ENCODE peak calls at places on chromosomes 7 and 10, in seven cellular contexts. T is IMR-90, U is H9, D is H1, W is neuronal stem cell, E is trophoblast cell, B is mesendoderm. G is an unnamed sample.
A peak's percentile ranks its signal among the peaks of the same experiment; 100 is the strongest.

GRCh38 chr10:129932996-129933395 is 31.1 kb downstream of the EBF3 start:
- DNase-seq in U (no peak), D (no peak), T (no peak), W (no peak), B (no peak), E (no peak), G (no peak)

GRCh38 chr10:61628199-61628874 is 34.4 kb upstream of the CABCOCO1 start:
- DNase-seq in D (no peak), U (no peak), T (peak; percentile 73), E (peak; percentile 94), B (no peak), W (no peak), G (peak; percentile 50)

GRCh38 chr10:131781076-131781475 is 119.7 kb upstream of the PPP2R2D start:
- DNase-seq in T (no peak), E (no peak), U (no peak), D (peak; percentile 19), W (no peak), B (no peak), G (no peak)

GRCh38 chr7:98221611-98222532 is 10.6 kb downstream of the BHLHA15 start:
- DNase-seq in U (no peak), E (no peak), T (no peak), D (no peak), W (no peak), B (no peak), G (no peak)

GRCh38 chr10:43925793-43926192 is 277.1 kb upstream of the ZNF32 start:
- DNase-seq in B (no peak), U (no peak), E (no peak), T (no peak), W (no peak), D (no peak), G (no peak)

GRCh38 chr10:106285199-106285598 is 879.3 kb downstream of the SORCS1 start:
- DNase-seq in W (no peak), U (no peak), D (no peak), T (peak; percentile 8), B (peak; percentile 68), E (peak; percentile 41), G (peak; percentile 4)

GRCh38 chr7:142248-142955 is 50.0 kb upstream of the FAM20C start:
- DNase-seq in W (no peak), T (no peak), D (no peak), B (no peak), E (no peak), U (no peak), G (no peak)

GRCh38 chr7:114784756-114785155 is 137.1 kb upstream of the MDFIC start:
- DNase-seq in B (no peak), E (no peak), U (no peak), T (no peak), W (no peak), D (no peak), G (no peak)

GRCh38 chr7:151875862-151876111 is 1.1 kb downstream of the PRKAG2 start:
- DNase-seq in W (peak; percentile 67), D (no peak), B (no peak), T (no peak), U (no peak), E (no peak), G (peak; percentile 52)

GRCh38 chr10:74750848-74751274 is 75.5 kb upstream of the KAT6B start:
- DNase-seq in T (no peak), E (no peak), W (no peak), U (no peak), B (no peak), D (peak; percentile 28), G (no peak)

GRCh38 chr7:57342954-57343353 is 107.0 kb upstream of the ZNF716 start:
- DNase-seq in B (no peak), E (no peak), T (no peak), U (no peak), W (no peak), D (no peak), G (no peak)

DNA sequence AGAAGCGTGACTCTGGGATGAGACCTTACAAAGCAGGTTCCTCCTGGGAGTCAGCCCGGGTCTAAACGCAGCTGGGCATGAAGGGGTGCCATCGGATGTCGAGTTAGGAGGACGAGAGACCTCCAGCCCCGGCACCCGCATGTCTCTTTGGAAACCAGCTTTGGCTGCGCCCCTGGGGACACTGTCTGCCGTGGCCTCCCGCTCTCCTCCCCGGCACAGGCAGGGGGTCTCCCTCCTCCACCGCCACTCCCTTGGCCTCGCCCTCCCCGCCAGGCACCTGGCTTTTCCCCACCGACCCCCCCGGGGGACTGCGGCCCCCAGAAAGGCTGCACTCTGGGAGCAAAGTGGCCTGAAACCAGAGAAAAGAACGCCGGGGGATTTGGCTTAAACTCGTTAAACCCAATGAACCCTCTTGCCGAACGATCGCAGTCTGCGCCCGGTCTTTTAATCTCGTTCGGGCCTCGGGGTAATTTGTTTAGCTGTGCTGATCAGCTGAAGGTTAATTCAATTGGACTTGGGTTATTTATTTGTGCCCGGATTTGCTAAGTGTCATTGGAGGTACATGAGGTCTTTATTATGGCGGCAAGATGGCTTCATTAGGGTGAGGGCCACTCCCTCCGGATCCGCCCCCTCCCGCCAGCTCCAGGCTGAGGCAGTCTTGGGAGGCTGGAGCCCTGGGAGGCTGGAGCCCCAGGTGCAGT is 16.4 kb upstream of the PSMG3 start:
- DNase-seq in W (no peak), D (no peak), E (no peak), T (no peak), U (no peak), B (no peak), G (no peak)
- H2AK5ac ChIP-seq in W (peak overlapping the region; percentile 90), D (peak overlapping the region; percentile 39), E (no peak overlapping the region), T (no peak overlapping the region), U (no peak overlapping the region), B (no peak overlapping the region), G (no peak overlapping the region)

GRCh38 chr7:105596866-105597265 is 15.6 kb upstream of the EFCAB10 start:
- DNase-seq in U (no peak), T (no peak), W (no peak), B (peak; percentile 33), E (no peak), D (peak; percentile 39), G (no peak)
- H2AK5ac ChIP-seq in U (no peak overlapping the region), T (no peak overlapping the region), W (no peak overlapping the region), B (no peak overlapping the region), E (no peak overlapping the region), D (no peak overlapping the region), G (no peak overlapping the region)

GRCh38 chr10:121243899-121244241 is 354.4 kb downstream of the FGFR2 start:
- DNase-seq in U (no peak), B (no peak), E (no peak), D (no peak), T (no peak), W (no peak), G (no peak)

GRCh38 chr10:121241337-121241736 is 356.9 kb downstream of the FGFR2 start:
- DNase-seq in W (no peak), D (no peak), B (no peak), T (no peak), U (no peak), E (no peak), G (no peak)

GRCh38 chr10:121244791-121245190 is 353.5 kb downstream of the FGFR2 start:
- DNase-seq in B (no peak), T (no peak), E (no peak), W (no peak), U (no peak), D (no peak), G (peak; percentile 37)

GRCh38 chr10:121243003-121243898 is 355.0 kb downstream of the FGFR2 start:
- DNase-seq in W (no peak), B (no peak), D (no peak), E (no peak), U (no peak), T (no peak), G (peak; percentile 18)

DNA sequence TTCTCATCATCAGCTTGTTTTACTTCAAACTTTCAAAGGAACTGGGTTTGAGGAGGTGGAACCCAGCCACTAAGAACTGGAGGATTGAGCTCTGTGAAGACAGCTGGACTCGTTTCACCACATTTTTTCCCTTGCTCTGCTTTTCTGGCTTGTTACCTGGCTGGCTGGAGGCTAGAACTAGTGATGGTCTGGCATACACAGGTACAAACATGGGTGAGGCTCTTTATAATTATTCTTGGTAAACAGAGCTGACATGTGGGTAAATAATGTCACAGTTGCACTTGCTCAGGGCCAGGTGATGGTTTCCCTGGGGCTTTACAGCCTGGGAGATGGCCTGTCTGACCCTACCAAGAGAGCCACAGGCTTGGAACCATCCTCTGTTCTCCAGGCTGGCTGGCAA is 352.4 kb downstream of the FGFR2 start:
- DNase-seq in D (no peak), U (no peak), T (no peak), B (no peak), W (no peak), E (peak; percentile 43), G (no peak)
- H2AK5ac ChIP-seq in D (no peak overlapping the region), U (no peak overlapping the region), T (no peak overlapping the region), B (no peak overlapping the region), W (no peak overlapping the region), E (no peak overlapping the region), G (no peak overlapping the region)

DNA sequence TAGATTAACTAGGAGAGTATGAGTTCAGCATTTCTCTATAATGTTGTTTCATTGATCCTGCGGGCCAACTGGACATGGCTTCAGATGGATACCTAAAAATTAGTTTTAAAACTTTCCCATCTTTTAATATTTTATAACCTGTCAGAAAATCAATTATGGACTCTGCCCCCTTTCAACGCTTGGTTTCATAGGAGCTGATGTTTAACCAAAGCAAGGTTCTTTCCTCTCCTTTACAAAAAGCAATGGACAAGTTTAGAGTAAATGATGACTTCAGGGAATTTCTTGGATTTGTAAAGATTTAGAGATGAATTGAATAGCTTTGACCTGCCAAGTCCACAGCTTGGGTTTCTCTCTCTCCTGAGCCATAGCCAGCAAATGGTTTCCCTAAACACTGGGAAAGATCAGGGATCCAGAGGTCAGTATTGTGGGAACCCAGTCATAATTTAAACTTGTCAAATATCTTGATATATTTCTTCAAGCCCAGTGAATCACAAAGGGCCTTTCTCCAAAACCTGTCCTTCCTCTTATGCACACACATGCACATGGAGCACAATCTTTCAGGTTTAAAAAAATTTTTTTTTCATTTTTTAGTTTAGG is 177.1 kb downstream of the EVX1 start:
- DNase-seq in D (no peak), W (no peak), E (no peak), B (no peak), U (no peak), T (peak; percentile 29), G (peak; percentile 3)
- H2AK5ac ChIP-seq in D (no peak overlapping the region), W (no peak overlapping the region), E (no peak overlapping the region), B (no peak overlapping the region), U (no peak overlapping the region), T (no peak overlapping the region), G (no peak overlapping the region)

DNA sequence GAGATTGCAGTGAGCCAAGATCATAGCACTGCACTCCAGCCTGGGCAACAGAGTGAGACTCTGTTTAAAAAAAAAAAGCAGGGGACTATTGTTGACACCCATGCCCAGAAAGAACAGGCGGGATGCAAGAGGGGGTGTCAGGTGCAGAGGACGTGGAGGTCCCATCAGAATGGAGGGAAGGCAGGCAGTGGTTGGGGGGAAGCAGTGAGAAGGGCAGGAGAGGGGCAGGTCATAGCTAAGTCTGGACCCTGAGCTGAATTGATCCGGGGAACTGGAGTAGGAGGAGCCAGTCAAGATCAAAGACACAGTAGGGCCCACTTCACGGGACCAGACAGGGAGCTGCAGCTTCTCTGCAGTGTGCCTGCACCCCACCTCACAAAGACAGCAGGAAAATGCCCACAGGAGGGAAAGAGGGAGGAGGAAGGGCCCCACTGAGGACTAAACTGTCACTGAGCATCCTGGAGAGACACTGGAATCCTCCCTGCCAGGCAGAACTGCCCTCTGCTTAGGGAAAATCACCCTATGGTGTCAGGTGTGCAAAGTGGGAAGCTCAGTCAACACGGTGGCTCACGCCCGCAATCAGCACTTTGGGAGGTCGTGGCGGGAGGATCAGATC is 27.3 kb upstream of the ECHDC3 start:
- DNase-seq in E (no peak), T (no peak), U (no peak), D (no peak), W (no peak), B (no peak), G (no peak)
- H2AK5ac ChIP-seq in E (no peak overlapping the region), T (no peak overlapping the region), U (no peak overlapping the region), D (no peak overlapping the region), W (peak overlapping the region; percentile 49), B (no peak overlapping the region), G (no peak overlapping the region)

G was measured in mesenchymal stem cell.